ENCODE peak calls at places on chromosomes 13 and 19, in four cellular contexts. E is AG09309, W is fibroblast of mammary gland, R is psoas muscle. V is an unnamed sample.

GRCh38 chr19:45772130-45772880 is 3.3 kb upstream of the SIX5 start:
- DNase-seq in W (no peak), E (no peak), R (no peak), V (no peak)

GRCh38 chr19:54517483-54517882 is 14.9 kb downstream of the LAIR2 start:
- DNase-seq in R (peak; percentile 35), E (no peak), W (peak; percentile 25), V (peak; percentile 35)

GRCh38 chr19:8367327-8368001 is 3.5 kb downstream of the ANGPTL4 start:
- DNase-seq in W (peak; percentile 96), E (peak; percentile 92), R (peak; percentile 96), V (peak; percentile 90)

GRCh38 chr19:46731007-46731501 is 14.1 kb upstream of the PRKD2 start:
- DNase-seq in R (no peak), W (peak; percentile 93), E (peak; percentile 63), V (no peak)

GRCh38 chr13:30865131-30866009 is 40.7 kb upstream of the MEDAG start:
- DNase-seq in R (peak; percentile 79), W (peak; percentile 97), E (peak; percentile 89), V (peak; percentile 85)

GRCh38 chr19:8095354-8095886 is 42.9 kb downstream of the CCL25 start:
- DNase-seq in R (no peak), W (no peak), E (no peak), V (no peak)

GRCh38 chr19:15113245-15114152 is 6.3 kb downstream of the SYDE1 start:
- DNase-seq in R (peak; percentile 25), W (no peak), E (no peak), V (no peak)

GRCh38 chr19:1481893-1482360 is 2.9 kb upstream of the C19orf25 start:
- DNase-seq in E (no peak), R (no peak), W (no peak), V (no peak)

GRCh38 chr13:50921706-50922105 is 12.1 kb downstream of the RNASEH2B start:
- DNase-seq in W (no peak), R (no peak), E (no peak), V (no peak)

GRCh38 chr13:79336971-79337370 is 69.1 kb downstream of the RBM26 start:
- DNase-seq in W (no peak), E (no peak), R (no peak), V (no peak)

GRCh38 chr19:6527893-6528543 is 2.8 kb upstream of the TNFSF9 start:
- DNase-seq in R (no peak), E (no peak), W (no peak), V (no peak)

GRCh38 chr19:48510421-48511268 is 990 bp downstream of the LMTK3 start:
- DNase-seq in W (peak; percentile 46), E (no peak), R (peak; percentile 67), V (no peak)

GRCh38 chr19:44807652-44808462 is 1.0 kb upstream of the BCAM start:
- DNase-seq in W (peak; percentile 43), E (no peak), R (no peak), V (no peak)

GRCh38 chr13:110014719-110015118 is 228.3 kb upstream of the IRS2 start:
- DNase-seq in W (peak; percentile 59), R (no peak), E (no peak), V (no peak)

GRCh38 chr13:50589139-50589538 is 254.4 kb downstream of the DLEU7 start:
- DNase-seq in R (no peak), W (peak; percentile 99), E (peak; percentile 93), V (peak; percentile 74)

GRCh38 chr13:30872685-30873443 is 33.2 kb upstream of the MEDAG start:
- DNase-seq in R (peak; percentile 75), E (no peak), W (peak; percentile 93), V (peak; percentile 69)

GRCh38 chr19:47637550-47637949 is 28.6 kb downstream of the BICRA start:
- DNase-seq in R (no peak), E (peak; percentile 49), W (peak; percentile 45), V (no peak)

GRCh38 chr19:6723108-6723618 is 2.7 kb upstream of the C3 start:
- DNase-seq in E (no peak), R (peak; percentile 69), W (peak; percentile 48), V (no peak)

GRCh38 chr13:113820813-113821651 is 42.8 kb downstream of the GAS6 start:
- DNase-seq in W (peak; percentile 99), R (peak; percentile 88), E (peak; percentile 95), V (peak; percentile 93)

GRCh38 chr19:14056069-14056666 is 5.7 kb downstream of the PALM3 start:
- DNase-seq in W (no peak), E (no peak), R (no peak), V (no peak)

GRCh38 chr19:35055715-35056179 is 14.2 kb downstream of the HPN start:
- DNase-seq in R (no peak), E (no peak), W (no peak), V (no peak)

GRCh38 chr19:4284176-4284958 is 5.3 kb downstream of the SHD start:
- DNase-seq in E (no peak), W (no peak), R (no peak), V (no peak)

GRCh38 chr13:79450110-79450509 is 30.8 kb upstream of the NDFIP2 start:
- DNase-seq in W (no peak), R (no peak), E (no peak), V (no peak)

GRCh38 chr13:73272831-73273230 is 214.0 kb downstream of the KLF5 start:
- DNase-seq in E (no peak), W (no peak), R (no peak), V (no peak)

GRCh38 chr13:33799950-33800592 is 17.9 kb upstream of the RFC3 start:
- DNase-seq in E (peak; percentile 13), W (peak; percentile 59), R (no peak), V (no peak)

GRCh38 chr19:33702606-33703437 is 81.1 kb downstream of the CHST8 start:
- DNase-seq in R (no peak), E (no peak), W (no peak), V (no peak)

GRCh38 chr13:48146122-48146521 is 51.2 kb upstream of the MED4 start:
- DNase-seq in R (no peak), W (no peak), E (no peak), V (no peak)

GRCh38 chr19:15905026-15905425 is 7.2 kb upstream of the CYP4F2 start:
- DNase-seq in R (no peak), E (no peak), W (no peak), V (no peak)

GRCh38 chr19:39007096-39007495 is 25.3 kb downstream of the FBXO27 start:
- DNase-seq in R (no peak), E (no peak), W (no peak), V (no peak)

GRCh38 chr19:4134351-4134750 is 10.4 kb upstream of the MAP2K2 start:
- DNase-seq in R (no peak), E (no peak), W (no peak), V (no peak)

GRCh38 chr19:19900574-19901444 is at the start of gene ZNF93:
- DNase-seq in W (peak; percentile 96), E (peak; percentile 83), R (peak; percentile 91), V (peak; percentile 39)

V was measured in HFF-Myc.